ENCODE peak calls at places on chromosomes 4 and X, in four cellular contexts. T, N, B and I are unnamed samples.

GRCh38 chr4:94523617-94524016 is 71.9 kb downstream of the PDLIM5 start:
- DNase-seq in T (no peak), B (no peak), N (no peak), I (no peak)

GRCh38 chrX:78102100-78102499 is 1.9 kb upstream of the PGK1 start:
- DNase-seq in N (no peak), T (no peak), B (no peak), I (no peak)

GRCh38 chr4:122224348-122224747 is 72.2 kb downstream of the BLTP1 start:
- DNase-seq in N (no peak), T (no peak), B (peak; percentile 17), I (peak; percentile 69)

GRCh38 chr4:14856076-14856926 is 146.0 kb upstream of the CPEB2 start:
- DNase-seq in B (peak; percentile 35), T (no peak), N (peak; percentile 12), I (peak; percentile 78)

GRCh38 chr4:147975902-147976301 is 244.0 kb downstream of the ARHGAP10 start:
- DNase-seq in B (peak; percentile 45), T (no peak), N (no peak), I (no peak)

GRCh38 chr4:77538574-77539157 is 67.0 kb upstream of the CXCL13 start:
- DNase-seq in B (peak; percentile 5), N (no peak), T (no peak), I (no peak)

GRCh38 chrX:30283456-30284200 is 25.6 kb downstream of the NR0B1 start:
- DNase-seq in N (no peak), B (peak; percentile 87), T (no peak), I (peak; percentile 36)

GRCh38 chr4:55018521-55018920 is 106.9 kb downstream of the KDR start:
- DNase-seq in B (no peak), T (no peak), N (no peak), I (no peak)

GRCh38 chrX:39527045-39527444 is 570.7 kb downstream of the BCOR start:
- DNase-seq in T (no peak), N (no peak), B (no peak), I (no peak)

GRCh38 chrX:71106427-71106826 is at the start of gene CXorf65:
- DNase-seq in B (no peak), T (no peak), N (no peak), I (no peak)

GRCh38 chrX:40244980-40245379 is 147.2 kb upstream of the BCOR start:
- DNase-seq in T (peak; percentile 68), B (peak; percentile 77), N (no peak), I (no peak)

GRCh38 chr4:84917087-84917821 is 49.2 kb downstream of the WDFY3 start:
- DNase-seq in B (no peak), N (no peak), T (no peak), I (no peak)
- H3K4me1 ChIP-seq in B (peaks cover 46% of the 10 kb centered on the region), N (peaks cover 31% of the 10 kb centered on the region), T (peaks cover 43% of the 10 kb centered on the region), I (peaks cover 47% of the 10 kb centered on the region)

DNA sequence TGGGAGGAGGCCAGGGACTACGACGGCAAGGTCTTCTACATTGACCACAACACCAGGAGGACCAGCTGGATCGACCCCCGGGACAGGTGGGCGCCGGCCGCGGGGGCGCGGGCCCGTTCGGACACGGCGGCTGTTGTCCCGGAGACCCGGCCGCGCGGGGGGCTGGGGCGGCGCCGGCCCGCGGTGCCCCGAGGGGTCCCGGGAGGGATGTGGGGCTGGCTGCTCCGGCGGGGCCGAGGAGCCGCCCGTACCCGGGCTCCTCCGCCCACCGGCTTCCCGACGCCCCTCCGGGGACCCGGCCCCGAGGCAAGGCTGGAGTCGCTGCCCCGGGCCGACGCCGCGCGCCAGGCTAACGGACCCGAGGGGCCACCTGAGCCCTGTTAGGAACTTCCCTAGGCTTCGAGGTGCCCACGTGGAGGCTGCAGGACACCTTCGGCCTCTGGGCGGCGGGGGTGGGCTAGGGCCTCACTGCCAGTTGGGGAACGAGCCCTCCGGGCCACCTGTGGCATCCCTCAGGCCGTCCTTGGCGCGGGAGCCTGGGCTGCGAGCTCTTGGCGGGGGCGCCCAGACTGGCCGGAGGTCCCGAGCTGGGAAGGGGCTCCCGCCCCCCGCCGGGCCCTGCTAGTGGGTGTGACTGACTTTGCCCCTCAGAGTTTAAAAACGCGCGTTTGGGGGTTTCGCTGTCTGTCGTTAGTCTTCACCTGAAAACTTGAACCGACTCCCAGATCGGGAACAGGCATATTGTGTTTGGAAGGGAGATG is 660 bp downstream of the WWC2 start:
- DNase-seq in B (peak; percentile 38), N (no peak), T (no peak), I (peak; percentile 39)
- H3K27ac ChIP-seq in B (peak overlapping the region; percentile 99), N (peak overlapping the region; percentile 98), T (peak overlapping the region; percentile 96), I (peak overlapping the region; percentile 95)

GRCh38 chr4:138870739-138871633 is 144.6 kb upstream of the NOCT start:
- DNase-seq in B (peak; percentile 77), N (no peak), T (peak; percentile 70), I (peak; percentile 85)
- TF ChIP-seq CTCF in B (peak; percentile 71), N (peak; percentile 82), T (peak; percentile 87), I (peak; percentile 88)

GRCh38 chr4:1247811-1248261 is 1.1 kb downstream of the CTBP1 start:
- DNase-seq in N (no peak), B (no peak), T (no peak), I (no peak)
- H3K4me1 ChIP-seq in N (peaks cover 77% of the 10 kb centered on the region), B (peaks cover 18% of the 10 kb centered on the region), T (peaks cover 10% of the 10 kb centered on the region), I (peaks cover 8% of the 10 kb centered on the region)

DNA sequence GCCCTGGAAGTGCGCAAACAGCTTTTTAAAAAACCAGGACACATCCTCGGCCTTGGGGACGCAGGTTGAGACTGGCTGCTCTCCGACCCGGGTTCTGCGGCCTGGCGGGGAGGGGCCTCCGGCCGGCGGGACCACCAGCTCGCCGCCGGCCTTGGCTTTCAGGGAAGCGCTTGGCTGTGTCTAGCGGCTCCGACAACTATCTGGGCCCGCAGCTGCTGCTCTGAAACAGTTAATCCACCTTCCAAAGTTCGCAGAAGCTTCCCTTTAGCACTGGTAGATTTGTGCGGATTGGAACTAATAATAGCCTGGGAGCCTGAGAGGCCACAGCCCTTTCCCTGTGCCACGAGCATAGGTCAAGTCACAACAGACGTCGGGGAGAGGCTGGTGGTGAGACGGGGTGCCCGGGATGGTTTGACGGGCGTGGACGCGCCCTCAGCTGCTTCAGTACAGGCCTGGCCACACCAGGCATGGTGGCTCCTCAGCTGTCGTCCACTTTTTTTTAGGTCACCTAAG is 1.2 kb upstream of the SEL1L3 start:
- DNase-seq in T (no peak), B (no peak), N (no peak), I (no peak)
- H3K27ac ChIP-seq in T (no peak overlapping the region), B (no peak overlapping the region), N (no peak overlapping the region), I (no peak overlapping the region)

GRCh38 chr4:91108751-91109150 is 981.6 kb downstream of the CCSER1 start:
- DNase-seq in N (no peak), T (no peak), B (no peak), I (no peak)

GRCh38 chr4:91111556-91111955 is 984.4 kb downstream of the CCSER1 start:
- DNase-seq in T (no peak), N (no peak), B (no peak), I (no peak)

GRCh38 chr4:91114386-91114785 is 987.2 kb downstream of the CCSER1 start:
- DNase-seq in T (no peak), N (no peak), B (no peak), I (no peak)

GRCh38 chr4:91116861-91117260 is 989.7 kb downstream of the CCSER1 start:
- DNase-seq in T (peak; percentile 15), N (no peak), B (peak; percentile 43), I (peak; percentile 1)

GRCh38 chr4:91113130-91113706 is 986.0 kb downstream of the CCSER1 start:
- DNase-seq in T (peak; percentile 28), N (no peak), B (peak; percentile 53), I (peak; percentile 16)
- TF ChIP-seq CTCF in T (peak; percentile 88), N (peak; percentile 33), B (peak; percentile 31), I (peak; percentile 57)

GRCh38 chr4:772776-773175 is 53.2 kb downstream of the CPLX1 start:
- DNase-seq in N (no peak), B (no peak), T (no peak), I (no peak)
- H3K4me1 ChIP-seq in N (peaks cover 62% of the 10 kb centered on the region), B (no peaks in the 10 kb centered on the region), T (no peaks in the 10 kb centered on the region), I (no peaks in the 10 kb centered on the region)

DNA sequence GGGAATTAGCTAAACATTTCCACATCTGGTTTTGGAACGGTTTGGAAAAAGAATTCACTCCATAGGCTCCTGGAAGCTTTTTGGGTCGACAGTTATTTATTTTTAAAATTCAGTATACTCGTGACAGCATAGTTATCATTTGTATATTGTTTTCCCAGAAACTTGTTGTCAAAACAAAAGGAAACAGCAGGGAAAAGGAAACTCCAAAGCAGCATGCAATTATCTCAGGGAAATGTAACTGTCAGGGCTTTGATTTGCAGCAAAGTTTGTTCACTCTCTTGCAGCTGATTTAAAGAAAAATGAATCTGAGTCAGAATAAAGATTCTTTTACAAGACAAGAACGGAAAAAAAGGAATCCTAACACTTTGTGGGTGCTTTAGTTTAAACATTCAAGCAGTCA is 86.4 kb downstream of the PLAC1 start:
- DNase-seq in N (no peak), T (no peak), B (peak; percentile 35), I (no peak)
- H3K27ac ChIP-seq in N (no peak overlapping the region), T (peak overlapping the region; percentile 18), B (no peak overlapping the region), I (peak overlapping the region; percentile 47)